ENCODE peak calls at places on chromosomes 6 and 20, in ten cellular contexts. V is heart right ventricle; M is CD8-positive, alpha-beta T cell; X is body of pancreas; F is fibroblast of lung; U is tibial artery; A is upper lobe of right lung; D is ovary; C is pancreas; T is PC-9. R is an unnamed sample.
A peak's percentile ranks its signal among the peaks of the same experiment; 100 is the strongest.

GRCh38 chr6:1231941-1232340 is 80.0 kb upstream of the FOXQ1 start:
- DNase-seq in V (no peak), M (no peak), X (no peak), F (no peak), U (no peak), A (no peak), D (no peak), C (no peak), T (no peak), R (no peak)

GRCh38 chr6:106658469-106658868 is 29.1 kb downstream of the QRSL1 start:
- DNase-seq in V (no peak), M (no peak), X (no peak), F (no peak), U (no peak), A (no peak), D (no peak), C (no peak), T (no peak), R (no peak)

GRCh38 chr20:36313476-36313875 is 7.3 kb downstream of the DLGAP4 start:
- DNase-seq in V (no peak), M (no peak), X (no peak), F (no peak), U (peak; percentile 34), A (peak; percentile 28), D (no peak), C (no peak), T (no peak), R (no peak)

GRCh38 chr6:103122766-103123601 is 1729.5 kb downstream of the GRIK2 start:
- DNase-seq in V (no peak), M (no peak), X (peak; percentile 50), F (peak; percentile 29), U (peak; percentile 64), A (peak; percentile 75), D (no peak), C (peak; percentile 60), T (peak; percentile 45), R (peak; percentile 79)

GRCh38 chr20:43919686-43920403 is 5.2 kb downstream of the TOX2 start:
- DNase-seq in V (no peak), M (no peak), X (no peak), F (no peak), U (no peak), A (peak; percentile 5), D (no peak), C (no peak), T (no peak), R (no peak)

GRCh38 chr6:45538636-45539035 is 160.9 kb upstream of the SUPT3H start:
- DNase-seq in V (no peak), M (no peak), X (no peak), F (no peak), U (peak; percentile 69), A (no peak), D (no peak), C (no peak), T (no peak), R (no peak)

GRCh38 chr20:41172296-41173140 is 35.2 kb downstream of the PLCG1 start:
- DNase-seq in V (no peak), M (no peak), X (peak; percentile 21), F (no peak), U (peak; percentile 69), A (peak; percentile 68), D (no peak), C (peak; percentile 58), T (no peak), R (peak; percentile 43)

GRCh38 chr20:45268531-45268930 is 14.2 kb upstream of the SLPI start:
- DNase-seq in V (no peak), M (no peak), X (no peak), F (no peak), U (no peak), A (no peak), D (no peak), C (no peak), T (no peak), R (no peak)

GRCh38 chr6:110881929-110882629 is 7.5 kb downstream of the AMD1 start:
- DNase-seq in V (no peak), M (no peak), X (no peak), F (no peak), U (no peak), A (no peak), D (no peak), C (no peak), T (no peak), R (no peak)

GRCh38 chr20:32634041-32634805 is 39.5 kb downstream of the C20orf203 start:
- DNase-seq in V (no peak), M (no peak), X (no peak), F (no peak), U (no peak), A (no peak), D (no peak), C (no peak), T (no peak), R (no peak)

GRCh38 chr20:24804481-24805206 is 144.4 kb upstream of the CST7 start:
- DNase-seq in V (no peak), M (no peak), X (no peak), F (no peak), U (no peak), A (no peak), D (no peak), C (peak; percentile 35), T (no peak), R (no peak)

DNA sequence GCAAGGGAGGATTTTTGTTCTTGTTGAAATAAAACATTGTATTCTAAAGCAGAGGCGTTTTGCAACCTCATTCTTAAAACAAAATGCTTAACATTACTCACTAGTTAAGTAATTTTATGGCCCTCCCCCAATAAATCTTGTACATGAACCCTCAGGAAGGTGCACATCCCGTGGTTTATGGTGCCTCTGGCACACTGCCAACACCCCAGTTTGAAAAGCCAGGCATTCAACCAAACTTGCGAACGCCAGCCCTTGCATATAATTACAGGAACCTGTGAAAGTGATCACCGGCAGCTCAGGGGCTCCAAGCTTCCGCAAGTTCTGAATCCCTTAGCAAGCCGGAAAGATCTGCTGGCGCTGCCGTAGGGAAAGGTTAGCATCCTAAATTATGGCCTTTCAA is 1109.0 kb upstream of the FLRT3 start:
- DNase-seq in V (peak; percentile 11), M (no peak), X (peak; percentile 48), F (peak; percentile 0), U (no peak), A (no peak), D (peak; percentile 8), C (peak; percentile 61), T (no peak), R (no peak)
- H3K9me3 ChIP-seq in V (no peaks in the 10 kb centered on the region), M (no peaks in the 10 kb centered on the region), X (no peaks in the 10 kb centered on the region), F (no peaks in the 10 kb centered on the region), U (no peaks in the 10 kb centered on the region), A (no peaks in the 10 kb centered on the region), D (no peaks in the 10 kb centered on the region), C (no peaks in the 10 kb centered on the region), T (no peaks in the 10 kb centered on the region), R (no peaks in the 10 kb centered on the region)

GRCh38 chr6:31947070-31947675 is 1.3 kb downstream of the CFB start:
- DNase-seq in V (no peak), M (no peak), X (no peak), F (no peak), U (no peak), A (no peak), D (no peak), C (no peak), T (no peak), R (no peak)

GRCh38 chr6:31948753-31949413 is 3.0 kb downstream of the CFB start:
- DNase-seq in V (no peak), M (no peak), X (no peak), F (peak; percentile 21), U (no peak), A (no peak), D (no peak), C (no peak), T (peak; percentile 66), R (no peak)

GRCh38 chr6:31947864-31948263 is 2.0 kb downstream of the CFB start:
- DNase-seq in V (no peak), M (no peak), X (no peak), F (no peak), U (no peak), A (no peak), D (no peak), C (no peak), T (no peak), R (no peak)

GRCh38 chr6:31949926-31950548 is 4.1 kb downstream of the CFB start:
- DNase-seq in V (no peak), M (no peak), X (no peak), F (no peak), U (no peak), A (no peak), D (no peak), C (no peak), T (no peak), R (no peak)

DNA sequence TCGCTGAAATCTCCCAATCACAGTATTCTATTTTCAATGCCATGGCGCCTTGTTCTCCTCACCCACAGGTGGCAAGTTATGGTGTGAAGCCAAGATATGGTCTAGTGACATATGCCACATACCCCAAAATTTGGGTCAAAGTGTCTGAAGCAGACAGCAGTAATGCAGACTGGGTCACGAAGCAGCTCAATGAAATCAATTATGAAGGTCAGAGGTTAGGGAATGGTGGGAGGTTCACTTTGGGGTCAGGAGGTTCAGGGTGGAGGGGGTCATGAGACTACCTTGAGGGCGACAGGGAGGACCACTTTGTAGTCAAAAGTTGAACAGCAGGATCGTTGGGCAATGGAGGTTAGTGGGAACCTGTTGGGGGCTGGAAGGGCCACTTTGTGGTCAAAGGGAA is 2.4 kb downstream of the CFB start:
- DNase-seq in V (no peak), M (no peak), X (no peak), F (no peak), U (no peak), A (no peak), D (no peak), C (no peak), T (no peak), R (no peak)
- H3K4me1 ChIP-seq in V (no peaks in the 10 kb centered on the region), M (no peaks in the 10 kb centered on the region), X (peaks cover 16% of the 10 kb centered on the region), F (peaks cover 12% of the 10 kb centered on the region), U (peaks cover 27% of the 10 kb centered on the region), A (peaks cover 14% of the 10 kb centered on the region), D (peaks cover 6% of the 10 kb centered on the region), C (peaks cover 9% of the 10 kb centered on the region), T (peaks cover 48% of the 10 kb centered on the region), R (peaks cover 32% of the 10 kb centered on the region)

DNA sequence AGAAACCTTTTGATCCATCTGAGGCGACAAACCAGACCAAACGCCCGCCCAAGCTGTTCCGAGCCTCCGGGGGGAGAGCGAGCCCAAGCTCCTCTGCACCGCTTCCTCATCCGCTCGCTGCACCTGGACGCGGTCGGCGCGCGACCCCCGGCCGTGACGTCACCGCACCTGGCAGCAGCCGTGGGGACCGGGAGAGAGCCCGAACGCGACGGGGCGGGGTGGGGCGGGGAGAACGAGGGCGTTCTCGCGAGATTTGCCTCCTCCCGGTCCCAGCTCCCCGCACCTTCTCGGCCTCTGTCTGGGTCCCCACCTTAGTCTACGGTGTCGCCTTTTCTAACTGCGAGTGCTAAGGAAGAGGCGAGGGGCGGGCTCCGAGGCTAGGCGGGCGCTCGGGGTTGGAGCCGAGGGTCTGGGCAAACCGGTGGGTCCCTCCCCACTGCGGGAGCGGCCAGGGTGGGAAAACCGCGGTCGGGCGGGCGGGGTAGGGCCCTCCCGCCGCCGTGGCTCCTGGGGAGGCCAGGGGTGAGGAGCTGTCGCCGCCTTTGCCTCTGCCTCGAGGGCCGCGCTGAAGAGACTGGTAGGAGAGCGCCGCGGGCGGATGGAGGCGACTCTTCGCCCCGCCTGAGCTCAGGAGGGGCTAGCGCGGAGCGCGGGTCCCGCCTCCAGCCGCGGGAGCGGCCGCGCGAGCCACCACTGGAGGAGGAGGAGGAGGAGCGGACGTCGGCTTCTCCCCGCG is at the start of gene CD2AP:
- DNase-seq in V (peak; percentile 86), M (peak; percentile 96), X (peak; percentile 90), F (peak; percentile 77), U (peak; percentile 92), A (peak; percentile 94), D (peak; percentile 78), C (peak; percentile 94), T (peak; percentile 85), R (peak; percentile 92)
- TF ChIP-seq CTCF in V (peak; percentile 48), M (no peak), X (no peak), F (no peak), U (no peak), A (peak; percentile 11), D (no peak), C (no peak), T (no peak), R (peak; percentile 26)

GRCh38 chr20:29687438-29687837 is 1570.0 kb upstream of the DEFB115 start:
- DNase-seq in V (no peak), M (no peak), X (no peak), F (no peak), U (no peak), A (no peak), D (no peak), C (no peak), T (no peak), R (no peak)
- H3K9me3 ChIP-seq in V (peaks cover 4% of the 10 kb centered on the region), M (no peaks in the 10 kb centered on the region), X (no peaks in the 10 kb centered on the region), F (no peaks in the 10 kb centered on the region), U (peaks cover 11% of the 10 kb centered on the region), A (no peaks in the 10 kb centered on the region), D (no peaks in the 10 kb centered on the region), C (no peaks in the 10 kb centered on the region), T (no peaks in the 10 kb centered on the region), R (peaks cover 23% of the 10 kb centered on the region)

R was measured in Caco-2.